ENCODE peak calls at places on chromosomes 12 and 14, in six cellular contexts. U, M, T, L, N and H are unnamed samples.

GRCh38 chr14:105317546-105317945 is 3.0 kb downstream of the PACS2 start:
- DNase-seq in N (no peak), M (no peak), U (no peak), T (peak; percentile 76), L (peak; percentile 68), H (peak; percentile 66)

GRCh38 chr12:112979281-112979680 is 962 bp downstream of the OAS2 start:
- DNase-seq in N (no peak), T (no peak), M (peak; percentile 53), U (no peak), L (peak; percentile 65), H (peak; percentile 35)

GRCh38 chr12:91037301-91037700 is 20.5 kb downstream of the KERA start:
- DNase-seq in U (no peak), T (no peak), N (no peak), L (no peak), M (no peak), H (no peak)

GRCh38 chr14:58788655-58789054 is 150.9 kb downstream of the DACT1 start:
- DNase-seq in L (no peak), N (no peak), T (no peak), M (no peak), U (no peak), H (no peak)

GRCh38 chr12:54472494-54473262 is 724 bp downstream of the GTSF1 start:
- DNase-seq in M (no peak), U (no peak), T (no peak), N (no peak), L (no peak), H (no peak)

GRCh38 chr12:55698241-55698955 is 9.3 kb downstream of the ITGA7 start:
- DNase-seq in L (no peak), M (no peak), T (peak; percentile 42), U (no peak), N (no peak), H (no peak)

GRCh38 chr14:32400480-32400879 is 71.4 kb downstream of the AKAP6 start:
- DNase-seq in M (no peak), L (no peak), T (no peak), N (no peak), U (no peak), H (no peak)

GRCh38 chr12:57226588-57227314 is 2.8 kb upstream of the SHMT2 start:
- DNase-seq in L (no peak), M (no peak), T (no peak), N (no peak), U (peak; percentile 75), H (no peak)

GRCh38 chr14:61774861-61775260 is 12.6 kb downstream of the SNAPC1 start:
- DNase-seq in T (no peak), U (no peak), L (no peak), M (no peak), N (no peak), H (no peak)

GRCh38 chr12:47602949-47603558 is 102.8 kb downstream of the RPAP3 start:
- DNase-seq in L (no peak), U (peak; percentile 24), T (no peak), N (no peak), M (no peak), H (no peak)

GRCh38 chr14:65704412-65704811 is 291.9 kb downstream of the FUT8 start:
- DNase-seq in N (no peak), M (no peak), T (no peak), U (no peak), L (no peak), H (no peak)

GRCh38 chr14:92386637-92387036 is 63.7 kb downstream of the SLC24A4 start:
- DNase-seq in M (no peak), N (no peak), T (no peak), L (no peak), U (no peak), H (no peak)

GRCh38 chr12:28340261-28340660 is 150.0 kb downstream of the CCDC91 start:
- DNase-seq in M (no peak), T (no peak), L (no peak), U (no peak), N (no peak), H (no peak)

DNA sequence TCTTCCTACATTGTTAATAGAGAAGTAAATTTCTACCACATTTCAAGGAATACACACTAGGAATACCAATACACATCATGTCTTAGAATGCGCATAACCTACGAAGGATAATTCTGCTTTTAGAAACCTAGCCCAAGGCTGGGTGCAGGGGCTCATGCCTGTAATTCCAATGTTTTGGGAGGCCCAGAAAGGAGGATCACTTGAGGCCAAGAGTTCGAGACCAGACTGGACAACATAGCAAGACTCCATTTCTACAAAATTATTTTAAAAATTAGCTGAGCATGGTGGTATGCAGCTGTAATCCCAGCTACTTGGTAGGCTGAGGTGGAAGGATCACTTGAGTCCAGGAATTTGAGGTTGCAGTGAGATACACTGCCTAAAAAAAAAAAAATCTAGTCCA is 206.9 kb downstream of the SOX5 start:
- DNase-seq in T (no peak), M (no peak), L (no peak), U (no peak), N (no peak), H (no peak)
- H3K4me1 ChIP-seq in T (no peaks in the 10 kb centered on the region), M (no peaks in the 10 kb centered on the region), L (no peaks in the 10 kb centered on the region), U (peaks cover 16% of the 10 kb centered on the region), N (no peaks in the 10 kb centered on the region), H (no peaks in the 10 kb centered on the region)

DNA sequence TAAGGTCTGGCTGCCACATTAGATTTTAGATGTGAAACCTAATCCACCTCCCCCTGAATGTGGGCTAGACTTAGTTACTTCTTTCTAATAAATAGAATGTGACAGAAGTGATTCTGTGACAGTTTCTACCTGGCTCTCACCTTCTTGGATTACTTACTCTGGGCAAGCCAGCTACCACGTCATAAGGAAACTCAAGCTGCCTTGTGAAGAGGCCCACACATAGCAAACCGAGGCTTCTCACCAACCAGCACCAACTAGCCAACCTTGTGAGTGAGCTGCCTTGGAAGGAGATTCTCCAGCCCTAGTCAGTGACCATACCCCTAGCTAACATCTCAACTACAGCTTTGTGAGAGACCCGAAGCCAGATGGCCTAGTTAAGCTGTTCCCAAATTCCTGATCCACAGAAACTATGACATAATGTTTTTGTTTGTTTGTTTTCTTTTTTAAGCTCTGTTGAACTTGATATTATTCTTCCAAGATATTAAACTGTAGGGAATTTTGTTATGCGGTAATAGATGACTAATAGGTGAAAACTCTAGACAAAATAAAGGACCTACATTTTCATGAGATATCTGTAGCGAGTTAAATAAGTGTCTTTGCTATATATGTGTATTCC is 6.2 kb downstream of the GPR19 start:
- DNase-seq in N (no peak), U (no peak), L (no peak), T (no peak), M (no peak), H (no peak)
- H3K27ac ChIP-seq in N (no peak overlapping the region), U (no peak overlapping the region), L (no peak overlapping the region), T (no peak overlapping the region), M (no peak overlapping the region), H (no peak overlapping the region)

GRCh38 chr12:49296836-49297694 is 2.1 kb downstream of the PRPH start:
- DNase-seq in M (peak; percentile 47), T (peak; percentile 56), N (peak; percentile 90), L (no peak), U (peak; percentile 84), H (no peak)
- H3K4me3 ChIP-seq in M (peak overlapping the region; percentile 36), T (peak overlapping the region; percentile 41), N (peak overlapping the region; percentile 52), L (no peak overlapping the region), U (peak overlapping the region; percentile 68), H (peak overlapping the region; percentile 23)

GRCh38 chr14:68548194-68549056 is 244.4 kb downstream of the ZFP36L1 start:
- DNase-seq in M (no peak), L (peak; percentile 96), T (peak; percentile 93), U (peak; percentile 15), N (peak; percentile 89), H (peak; percentile 93)
- H3K4me1 ChIP-seq in M (no peaks in the 10 kb centered on the region), L (no peaks in the 10 kb centered on the region), T (peaks cover 81% of the 10 kb centered on the region), U (peaks cover 29% of the 10 kb centered on the region), N (peaks cover 59% of the 10 kb centered on the region), H (peaks cover 72% of the 10 kb centered on the region)

DNA sequence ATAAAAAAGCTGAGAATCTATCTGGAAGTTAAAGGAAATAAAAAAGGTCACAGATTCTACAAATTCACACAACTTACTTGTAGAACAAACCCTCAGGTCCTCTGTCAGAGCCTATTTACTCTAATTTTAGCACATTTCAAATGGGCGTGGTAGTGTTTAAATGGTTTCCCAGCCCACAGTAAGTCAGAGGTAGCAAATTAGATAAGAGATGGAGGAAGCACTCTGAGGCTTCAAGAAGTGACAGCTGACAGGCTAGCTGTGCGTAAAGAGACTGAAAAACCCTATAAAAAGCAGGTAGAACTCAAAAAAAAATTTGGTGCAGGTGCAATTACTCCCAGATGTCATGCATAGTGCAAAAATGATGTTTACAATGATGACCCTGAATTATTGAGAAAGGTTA is 7.5 kb downstream of the BHLHE41 start:
- DNase-seq in L (no peak), M (no peak), U (no peak), N (no peak), T (no peak), H (no peak)
- H3K27ac ChIP-seq in L (peak overlapping the region; percentile 97), M (no peak overlapping the region), U (no peak overlapping the region), N (no peak overlapping the region), T (peak overlapping the region; percentile 90), H (no peak overlapping the region)

GRCh38 chr14:75431011-75431410 is 3.2 kb downstream of the JDP2 start:
- DNase-seq in U (no peak), T (no peak), N (no peak), L (no peak), M (no peak), H (no peak)

GRCh38 chr14:75429562-75429961 is 1.7 kb downstream of the JDP2 start:
- DNase-seq in U (no peak), L (no peak), N (no peak), T (no peak), M (no peak), H (no peak)

GRCh38 chr14:75430106-75430505 is 2.3 kb downstream of the JDP2 start:
- DNase-seq in L (peak; percentile 81), U (no peak), T (peak; percentile 76), M (no peak), N (no peak), H (peak; percentile 82)

GRCh38 chr14:75431827-75432226 is 4.0 kb downstream of the JDP2 start:
- DNase-seq in U (no peak), L (no peak), T (no peak), N (no peak), M (no peak), H (no peak)

DNA sequence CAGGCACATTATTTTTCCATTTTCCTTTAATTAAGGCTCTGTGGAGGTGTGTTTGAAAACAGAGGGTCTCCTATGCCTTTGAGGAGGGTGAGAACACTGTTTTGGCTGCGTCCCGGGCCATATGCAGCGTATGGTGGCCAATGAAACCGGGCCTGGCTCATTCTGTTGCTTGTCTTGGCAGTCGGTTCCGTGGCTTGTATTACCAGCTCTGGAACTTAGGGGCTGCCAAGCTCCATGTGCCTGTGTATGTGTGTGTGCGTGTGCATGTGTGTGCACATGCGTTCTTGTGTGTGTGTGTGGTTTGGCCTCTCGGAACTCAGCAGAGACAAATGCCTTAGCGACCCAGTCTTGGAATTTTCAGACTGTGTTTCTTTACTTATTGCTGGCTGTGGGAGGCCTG is 2.7 kb downstream of the JDP2 start:
- DNase-seq in U (no peak), T (peak; percentile 81), M (no peak), N (no peak), L (no peak), H (peak; percentile 70)
- H3K4me3 ChIP-seq in U (peak overlapping the region; percentile 87), T (peak overlapping the region; percentile 75), M (no peak overlapping the region), N (peak overlapping the region; percentile 83), L (peak overlapping the region; percentile 16), H (peak overlapping the region; percentile 70)

GRCh38 chr14:99247091-99247729 is 24.8 kb downstream of the BCL11B start:
- DNase-seq in N (no peak), T (no peak), L (no peak), U (peak; percentile 35), M (no peak), H (no peak)
- H3K4me1 ChIP-seq in N (no peaks in the 10 kb centered on the region), T (no peaks in the 10 kb centered on the region), L (no peaks in the 10 kb centered on the region), U (peaks cover 48% of the 10 kb centered on the region), M (peaks cover 91% of the 10 kb centered on the region), H (no peaks in the 10 kb centered on the region)

GRCh38 chr14:51369814-51370213 is 129.8 kb downstream of the TMX1 start:
- DNase-seq in L (no peak), U (peak; percentile 41), M (no peak), N (peak; percentile 5), T (no peak), H (no peak)
- H3K27ac ChIP-seq in L (no peak overlapping the region), U (no peak overlapping the region), M (no peak overlapping the region), N (no peak overlapping the region), T (no peak overlapping the region), H (no peak overlapping the region)